ENCODE peak calls at places on chromosomes 16 and 17, in nine cellular contexts. One of them, this sample, is unnamed.

GRCh38 chr17:62876664-62877411 is 68.7 kb upstream of the MARCHF10 start:
- DNase-seq in activated CD8-positive, alpha-beta memory T cell treated with anti-CD3 and anti-CD28 coated beads for 48 hours: no peak
- DNase-seq in H9: no peak
- DNase-seq in activated gamma-delta T cell: no peak
- DNase-seq in mucosa of descending colon: no peak
- DNase-seq in activated CD4-positive, alpha-beta T cell treated with anti-CD3 and anti-CD28 coated beads for 48 hours: no peak
- DNase-seq in M059J: no peak
- DNase-seq in substantia nigra: no peak
- DNase-seq in NCI-H1417: no peak
- DNase-seq in this sample: no peak

GRCh38 chr16:56824335-56824734 is 40.7 kb upstream of the SLC12A3 start:
- DNase-seq in activated CD8-positive, alpha-beta memory T cell treated with anti-CD3 and anti-CD28 coated beads for 48 hours: no peak
- DNase-seq in H9: no peak
- DNase-seq in activated gamma-delta T cell: no peak
- DNase-seq in mucosa of descending colon: peak; percentile 58
- DNase-seq in activated CD4-positive, alpha-beta T cell treated with anti-CD3 and anti-CD28 coated beads for 48 hours: no peak
- DNase-seq in M059J: no peak
- DNase-seq in substantia nigra: peak; percentile 37
- DNase-seq in NCI-H1417: peak; percentile 64
- DNase-seq in this sample: no peak

GRCh38 chr17:43411820-43412529 is 13.2 kb downstream of the ARL4D start:
- DNase-seq in activated CD8-positive, alpha-beta memory T cell treated with anti-CD3 and anti-CD28 coated beads for 48 hours: no peak
- DNase-seq in H9: no peak
- DNase-seq in activated gamma-delta T cell: no peak
- DNase-seq in mucosa of descending colon: no peak
- DNase-seq in activated CD4-positive, alpha-beta T cell treated with anti-CD3 and anti-CD28 coated beads for 48 hours: no peak
- DNase-seq in M059J: no peak
- DNase-seq in substantia nigra: no peak
- DNase-seq in NCI-H1417: no peak
- DNase-seq in this sample: no peak

GRCh38 chr16:80527297-80527696 is 13.5 kb upstream of the DYNLRB2 start:
- DNase-seq in activated CD8-positive, alpha-beta memory T cell treated with anti-CD3 and anti-CD28 coated beads for 48 hours: no peak
- DNase-seq in H9: peak; percentile 69
- DNase-seq in activated gamma-delta T cell: no peak
- DNase-seq in mucosa of descending colon: peak; percentile 36
- DNase-seq in activated CD4-positive, alpha-beta T cell treated with anti-CD3 and anti-CD28 coated beads for 48 hours: peak; percentile 74
- DNase-seq in M059J: peak; percentile 54
- DNase-seq in substantia nigra: peak; percentile 2
- DNase-seq in NCI-H1417: no peak
- DNase-seq in this sample: no peak

GRCh38 chr17:65101371-65101770 is 35.8 kb upstream of the RGS9 start:
- DNase-seq in activated CD8-positive, alpha-beta memory T cell treated with anti-CD3 and anti-CD28 coated beads for 48 hours: no peak
- DNase-seq in H9: no peak
- DNase-seq in activated gamma-delta T cell: no peak
- DNase-seq in mucosa of descending colon: no peak
- DNase-seq in activated CD4-positive, alpha-beta T cell treated with anti-CD3 and anti-CD28 coated beads for 48 hours: no peak
- DNase-seq in M059J: no peak
- DNase-seq in substantia nigra: peak; percentile 7
- DNase-seq in NCI-H1417: no peak
- DNase-seq in this sample: peak; percentile 69

GRCh38 chr17:51869387-51869786 is 289.1 kb downstream of the CA10 start:
- DNase-seq in activated CD8-positive, alpha-beta memory T cell treated with anti-CD3 and anti-CD28 coated beads for 48 hours: no peak
- DNase-seq in H9: peak; percentile 54
- DNase-seq in activated gamma-delta T cell: no peak
- DNase-seq in mucosa of descending colon: no peak
- DNase-seq in activated CD4-positive, alpha-beta T cell treated with anti-CD3 and anti-CD28 coated beads for 48 hours: peak; percentile 10
- DNase-seq in M059J: peak; percentile 5
- DNase-seq in substantia nigra: no peak
- DNase-seq in NCI-H1417: no peak
- DNase-seq in this sample: no peak

GRCh38 chr16:49620158-49620867 is 235.6 kb downstream of the ZNF423 start:
- DNase-seq in activated CD8-positive, alpha-beta memory T cell treated with anti-CD3 and anti-CD28 coated beads for 48 hours: no peak
- DNase-seq in H9: peak; percentile 24
- DNase-seq in activated gamma-delta T cell: no peak
- DNase-seq in mucosa of descending colon: peak; percentile 47
- DNase-seq in activated CD4-positive, alpha-beta T cell treated with anti-CD3 and anti-CD28 coated beads for 48 hours: no peak
- DNase-seq in M059J: peak; percentile 89
- DNase-seq in substantia nigra: peak; percentile 51
- DNase-seq in NCI-H1417: no peak
- DNase-seq in this sample: no peak

GRCh38 chr16:56912746-56913703 is 18.9 kb upstream of the HERPUD1 start:
- DNase-seq in activated CD8-positive, alpha-beta memory T cell treated with anti-CD3 and anti-CD28 coated beads for 48 hours: no peak
- DNase-seq in H9: no peak
- DNase-seq in activated gamma-delta T cell: no peak
- DNase-seq in mucosa of descending colon: no peak
- DNase-seq in activated CD4-positive, alpha-beta T cell treated with anti-CD3 and anti-CD28 coated beads for 48 hours: no peak
- DNase-seq in M059J: peak; percentile 57
- DNase-seq in substantia nigra: no peak
- DNase-seq in NCI-H1417: no peak
- DNase-seq in this sample: no peak

GRCh38 chr16:54430491-54431030 is 144.0 kb upstream of the IRX3 start:
- DNase-seq in activated CD8-positive, alpha-beta memory T cell treated with anti-CD3 and anti-CD28 coated beads for 48 hours: no peak
- DNase-seq in H9: no peak
- DNase-seq in activated gamma-delta T cell: no peak
- DNase-seq in mucosa of descending colon: no peak
- DNase-seq in activated CD4-positive, alpha-beta T cell treated with anti-CD3 and anti-CD28 coated beads for 48 hours: no peak
- DNase-seq in M059J: peak; percentile 91
- DNase-seq in substantia nigra: no peak
- DNase-seq in NCI-H1417: no peak
- DNase-seq in this sample: no peak

GRCh38 chr16:1377406-1378010 is 25.8 kb downstream of the GNPTG start:
- DNase-seq in activated CD8-positive, alpha-beta memory T cell treated with anti-CD3 and anti-CD28 coated beads for 48 hours: no peak
- DNase-seq in H9: no peak
- DNase-seq in activated gamma-delta T cell: no peak
- DNase-seq in mucosa of descending colon: no peak
- DNase-seq in activated CD4-positive, alpha-beta T cell treated with anti-CD3 and anti-CD28 coated beads for 48 hours: no peak
- DNase-seq in M059J: no peak
- DNase-seq in substantia nigra: peak; percentile 42
- DNase-seq in NCI-H1417: no peak
- DNase-seq in this sample: peak; percentile 64

GRCh38 chr17:33375783-33376182 is 82.7 kb upstream of the ASIC2 start:
- DNase-seq in activated CD8-positive, alpha-beta memory T cell treated with anti-CD3 and anti-CD28 coated beads for 48 hours: no peak
- DNase-seq in H9: no peak
- DNase-seq in activated gamma-delta T cell: no peak
- DNase-seq in mucosa of descending colon: no peak
- DNase-seq in activated CD4-positive, alpha-beta T cell treated with anti-CD3 and anti-CD28 coated beads for 48 hours: no peak
- DNase-seq in M059J: no peak
- DNase-seq in substantia nigra: no peak
- DNase-seq in NCI-H1417: no peak
- DNase-seq in this sample: no peak

GRCh38 chr16:2019919-2020831 is 590 bp downstream of the NPW start:
- DNase-seq in activated CD8-positive, alpha-beta memory T cell treated with anti-CD3 and anti-CD28 coated beads for 48 hours: no peak
- DNase-seq in H9: no peak
- DNase-seq in activated gamma-delta T cell: no peak
- DNase-seq in mucosa of descending colon: peak; percentile 48
- DNase-seq in activated CD4-positive, alpha-beta T cell treated with anti-CD3 and anti-CD28 coated beads for 48 hours: no peak
- DNase-seq in M059J: no peak
- DNase-seq in substantia nigra: no peak
- DNase-seq in NCI-H1417: peak; percentile 53
- DNase-seq in this sample: no peak

GRCh38 chr16:84608281-84608680 is 9.6 kb downstream of the COTL1 start:
- DNase-seq in activated CD8-positive, alpha-beta memory T cell treated with anti-CD3 and anti-CD28 coated beads for 48 hours: no peak
- DNase-seq in H9: no peak
- DNase-seq in activated gamma-delta T cell: no peak
- DNase-seq in mucosa of descending colon: no peak
- DNase-seq in activated CD4-positive, alpha-beta T cell treated with anti-CD3 and anti-CD28 coated beads for 48 hours: no peak
- DNase-seq in M059J: no peak
- DNase-seq in substantia nigra: no peak
- DNase-seq in NCI-H1417: no peak
- DNase-seq in this sample: no peak

GRCh38 chr16:15650019-15650697 is at the start of gene NDE1:
- DNase-seq in activated CD8-positive, alpha-beta memory T cell treated with anti-CD3 and anti-CD28 coated beads for 48 hours: peak; percentile 76
- DNase-seq in H9: peak; percentile 92
- DNase-seq in activated gamma-delta T cell: peak; percentile 93
- DNase-seq in mucosa of descending colon: peak; percentile 94
- DNase-seq in activated CD4-positive, alpha-beta T cell treated with anti-CD3 and anti-CD28 coated beads for 48 hours: peak; percentile 91
- DNase-seq in M059J: peak; percentile 91
- DNase-seq in substantia nigra: peak; percentile 94
- DNase-seq in NCI-H1417: peak; percentile 89
- DNase-seq in this sample: peak; percentile 98

GRCh38 chr16:87806246-87806607 is 40.4 kb upstream of the KLHDC4 start:
- DNase-seq in activated CD8-positive, alpha-beta memory T cell treated with anti-CD3 and anti-CD28 coated beads for 48 hours: no peak
- DNase-seq in H9: no peak
- DNase-seq in activated gamma-delta T cell: no peak
- DNase-seq in mucosa of descending colon: no peak
- DNase-seq in activated CD4-positive, alpha-beta T cell treated with anti-CD3 and anti-CD28 coated beads for 48 hours: peak; percentile 59
- DNase-seq in M059J: peak; percentile 24
- DNase-seq in substantia nigra: no peak
- DNase-seq in NCI-H1417: no peak
- DNase-seq in this sample: no peak

GRCh38 chr17:15469260-15469659 is 1.8 kb upstream of the CDRT4 start:
- DNase-seq in activated CD8-positive, alpha-beta memory T cell treated with anti-CD3 and anti-CD28 coated beads for 48 hours: no peak
- DNase-seq in H9: no peak
- DNase-seq in activated gamma-delta T cell: no peak
- DNase-seq in mucosa of descending colon: no peak
- DNase-seq in activated CD4-positive, alpha-beta T cell treated with anti-CD3 and anti-CD28 coated beads for 48 hours: no peak
- DNase-seq in M059J: peak; percentile 79
- DNase-seq in substantia nigra: no peak
- DNase-seq in NCI-H1417: no peak
- DNase-seq in this sample: no peak

GRCh38 chr16:735982-736453 is 4.8 kb downstream of the CIAO3 start:
- DNase-seq in activated CD8-positive, alpha-beta memory T cell treated with anti-CD3 and anti-CD28 coated beads for 48 hours: no peak
- DNase-seq in H9: no peak
- DNase-seq in activated gamma-delta T cell: no peak
- DNase-seq in mucosa of descending colon: no peak
- DNase-seq in activated CD4-positive, alpha-beta T cell treated with anti-CD3 and anti-CD28 coated beads for 48 hours: peak; percentile 84
- DNase-seq in M059J: no peak
- DNase-seq in substantia nigra: no peak
- DNase-seq in NCI-H1417: no peak
- DNase-seq in this sample: no peak

GRCh38 chr16:17211797-17212196 is 259.0 kb downstream of the XYLT1 start:
- DNase-seq in activated CD8-positive, alpha-beta memory T cell treated with anti-CD3 and anti-CD28 coated beads for 48 hours: no peak
- DNase-seq in H9: peak; percentile 70
- DNase-seq in activated gamma-delta T cell: no peak
- DNase-seq in mucosa of descending colon: no peak
- DNase-seq in activated CD4-positive, alpha-beta T cell treated with anti-CD3 and anti-CD28 coated beads for 48 hours: peak; percentile 55
- DNase-seq in M059J: peak; percentile 31
- DNase-seq in substantia nigra: no peak
- DNase-seq in NCI-H1417: no peak
- DNase-seq in this sample: no peak

GRCh38 chr17:19717411-19717908 is 1.1 kb upstream of the SLC47A2 start:
- DNase-seq in activated CD8-positive, alpha-beta memory T cell treated with anti-CD3 and anti-CD28 coated beads for 48 hours: no peak
- DNase-seq in H9: no peak
- DNase-seq in activated gamma-delta T cell: no peak
- DNase-seq in mucosa of descending colon: no peak
- DNase-seq in activated CD4-positive, alpha-beta T cell treated with anti-CD3 and anti-CD28 coated beads for 48 hours: no peak
- DNase-seq in M059J: no peak
- DNase-seq in substantia nigra: no peak
- DNase-seq in NCI-H1417: no peak
- DNase-seq in this sample: no peak

GRCh38 chr17:38601539-38602351 is 4.0 kb downstream of the SRCIN1 start:
- DNase-seq in activated CD8-positive, alpha-beta memory T cell treated with anti-CD3 and anti-CD28 coated beads for 48 hours: no peak
- DNase-seq in H9: peak; percentile 85
- DNase-seq in activated gamma-delta T cell: no peak
- DNase-seq in mucosa of descending colon: peak; percentile 87
- DNase-seq in activated CD4-positive, alpha-beta T cell treated with anti-CD3 and anti-CD28 coated beads for 48 hours: no peak
- DNase-seq in M059J: no peak
- DNase-seq in substantia nigra: no peak
- DNase-seq in NCI-H1417: peak; percentile 83
- DNase-seq in this sample: no peak

This sample was measured in posterior cingulate gyrus.